ENCODE peak calls at places on chromosomes 3 and 15, in four cellular contexts. D, T, Q and J are unnamed samples.

GRCh38 chr15:43941555-43941954 is 114.8 kb downstream of the WDR76 start:
- DNase-seq in D (no peak), Q (no peak), T (no peak), J (no peak)

GRCh38 chr3:121897296-121897695 is 3.1 kb downstream of the SLC15A2 start:
- DNase-seq in D (no peak), T (no peak), Q (no peak), J (no peak)

GRCh38 chr3:100761211-100761921 is 52.1 kb downstream of the TFG start:
- DNase-seq in D (peak), T (no peak), Q (no peak), J (no peak)

GRCh38 chr3:39192490-39193092 is at the start of gene XIRP1:
- DNase-seq in Q (no peak), D (no peak), T (no peak), J (no peak)

GRCh38 chr3:132549890-132550578 is 47.0 kb upstream of the ACKR4 start:
- DNase-seq in D (no peak), Q (no peak), T (no peak), J (no peak)

GRCh38 chr15:47620960-47621681 is 96.2 kb upstream of the SEMA6D start:
- DNase-seq in T (no peak), D (no peak), Q (no peak), J (no peak)

GRCh38 chr3:15636028-15636709 is 34.6 kb downstream of the BTD start:
- DNase-seq in T (no peak), Q (no peak), D (peak), J (no peak)

GRCh38 chr15:23038741-23039150 is 623 bp downstream of the TUBGCP5 start:
- DNase-seq in D (peak), Q (no peak), T (no peak), J (no peak)

GRCh38 chr15:93031103-93031464 is 57.9 kb downstream of the RGMA start:
- DNase-seq in Q (no peak), D (no peak), T (no peak), J (no peak)

GRCh38 chr3:57091874-57092273 is 31.4 kb downstream of the SPATA12 start:
- DNase-seq in Q (no peak), T (no peak), D (no peak), J (no peak)

GRCh38 chr15:39363761-39364586 is 216.9 kb upstream of the THBS1 start:
- DNase-seq in D (peak), T (no peak), Q (no peak), J (no peak)

GRCh38 chr3:52451237-52452083 is 2.4 kb downstream of the TNNC1 start:
- DNase-seq in D (no peak), Q (no peak), T (no peak), J (no peak)